ENCODE peak calls at places on chromosomes 2 and 18, in eight cellular contexts. One of them, this sample, is unnamed.

GRCh38 chr18:58391932-58392331 is 237.0 kb downstream of the ALPK2 start:
- DNase-seq in choroid plexus epithelial cell: no peak
- DNase-seq in activated CD8-positive, alpha-beta T cell treated with anti-CD3 and anti-CD28 coated beads for 36 hours: no peak
- DNase-seq in HFF-Myc: no peak
- DNase-seq in progenitor cell of endocrine pancreas: no peak
- DNase-seq in GM12865: no peak
- DNase-seq in esophagus squamous epithelium: no peak
- DNase-seq in CD4-positive, alpha-beta T cell: no peak
- DNase-seq in this sample: no peak

GRCh38 chr2:43852196-43852730 is 13.5 kb downstream of the ABCG8 start:
- DNase-seq in CD4-positive, alpha-beta T cell: no peak
- DNase-seq in GM12865: no peak
- DNase-seq in choroid plexus epithelial cell: no peak
- DNase-seq in activated CD8-positive, alpha-beta T cell treated with anti-CD3 and anti-CD28 coated beads for 36 hours: no peak
- DNase-seq in HFF-Myc: no peak
- DNase-seq in esophagus squamous epithelium: no peak
- DNase-seq in progenitor cell of endocrine pancreas: no peak
- DNase-seq in this sample: no peak

GRCh38 chr18:11862468-11863137 is 11.4 kb downstream of the CHMP1B start:
- DNase-seq in HFF-Myc: no peak
- DNase-seq in esophagus squamous epithelium: no peak
- DNase-seq in activated CD8-positive, alpha-beta T cell treated with anti-CD3 and anti-CD28 coated beads for 36 hours: no peak
- DNase-seq in progenitor cell of endocrine pancreas: no peak
- DNase-seq in CD4-positive, alpha-beta T cell: no peak
- DNase-seq in GM12865: no peak
- DNase-seq in choroid plexus epithelial cell: no peak
- DNase-seq in this sample: no peak

GRCh38 chr2:109648041-109648527 is 33.9 kb downstream of the SOWAHC start:
- DNase-seq in esophagus squamous epithelium: no peak
- DNase-seq in activated CD8-positive, alpha-beta T cell treated with anti-CD3 and anti-CD28 coated beads for 36 hours: no peak
- DNase-seq in choroid plexus epithelial cell: peak; percentile 35
- DNase-seq in GM12865: no peak
- DNase-seq in CD4-positive, alpha-beta T cell: no peak
- DNase-seq in progenitor cell of endocrine pancreas: no peak
- DNase-seq in HFF-Myc: no peak
- DNase-seq in this sample: no peak

GRCh38 chr18:7601249-7601620 is 34.1 kb downstream of the PTPRM start:
- DNase-seq in GM12865: no peak
- DNase-seq in choroid plexus epithelial cell: peak; percentile 84
- DNase-seq in progenitor cell of endocrine pancreas: no peak
- DNase-seq in HFF-Myc: peak; percentile 45
- DNase-seq in esophagus squamous epithelium: no peak
- DNase-seq in activated CD8-positive, alpha-beta T cell treated with anti-CD3 and anti-CD28 coated beads for 36 hours: no peak
- DNase-seq in CD4-positive, alpha-beta T cell: no peak
- DNase-seq in this sample: no peak

GRCh38 chr18:69898241-69898861 is 49.3 kb downstream of the CD226 start:
- DNase-seq in esophagus squamous epithelium: no peak
- DNase-seq in HFF-Myc: no peak
- DNase-seq in GM12865: peak; percentile 59
- DNase-seq in activated CD8-positive, alpha-beta T cell treated with anti-CD3 and anti-CD28 coated beads for 36 hours: peak; percentile 55
- DNase-seq in CD4-positive, alpha-beta T cell: no peak
- DNase-seq in progenitor cell of endocrine pancreas: no peak
- DNase-seq in choroid plexus epithelial cell: peak; percentile 41
- DNase-seq in this sample: peak; percentile 48

GRCh38 chr2:136916131-136916530 is 150.8 kb downstream of the THSD7B start:
- DNase-seq in progenitor cell of endocrine pancreas: no peak
- DNase-seq in choroid plexus epithelial cell: no peak
- DNase-seq in activated CD8-positive, alpha-beta T cell treated with anti-CD3 and anti-CD28 coated beads for 36 hours: no peak
- DNase-seq in CD4-positive, alpha-beta T cell: no peak
- DNase-seq in HFF-Myc: no peak
- DNase-seq in GM12865: no peak
- DNase-seq in esophagus squamous epithelium: no peak
- DNase-seq in this sample: no peak

GRCh38 chr2:219661955-219662395 is 34.5 kb downstream of the SLC4A3 start:
- DNase-seq in CD4-positive, alpha-beta T cell: no peak
- DNase-seq in choroid plexus epithelial cell: peak; percentile 54
- DNase-seq in esophagus squamous epithelium: no peak
- DNase-seq in progenitor cell of endocrine pancreas: no peak
- DNase-seq in activated CD8-positive, alpha-beta T cell treated with anti-CD3 and anti-CD28 coated beads for 36 hours: no peak
- DNase-seq in GM12865: peak; percentile 34
- DNase-seq in HFF-Myc: no peak
- DNase-seq in this sample: no peak

GRCh38 chr2:26609839-26610277 is 31.3 kb downstream of the CIB4 start:
- DNase-seq in activated CD8-positive, alpha-beta T cell treated with anti-CD3 and anti-CD28 coated beads for 36 hours: peak; percentile 28
- DNase-seq in CD4-positive, alpha-beta T cell: peak; percentile 8
- DNase-seq in HFF-Myc: no peak
- DNase-seq in progenitor cell of endocrine pancreas: no peak
- DNase-seq in GM12865: peak; percentile 6
- DNase-seq in choroid plexus epithelial cell: peak; percentile 10
- DNase-seq in esophagus squamous epithelium: no peak
- DNase-seq in this sample: no peak

GRCh38 chr2:1546901-1547300 is 133.6 kb downstream of the TPO start:
- DNase-seq in choroid plexus epithelial cell: no peak
- DNase-seq in HFF-Myc: no peak
- DNase-seq in progenitor cell of endocrine pancreas: no peak
- DNase-seq in GM12865: no peak
- DNase-seq in CD4-positive, alpha-beta T cell: no peak
- DNase-seq in esophagus squamous epithelium: no peak
- DNase-seq in activated CD8-positive, alpha-beta T cell treated with anti-CD3 and anti-CD28 coated beads for 36 hours: no peak
- DNase-seq in this sample: no peak
- TF ChIP-seq CTCF in choroid plexus epithelial cell: peak; percentile 21
- TF ChIP-seq CTCF in HFF-Myc: peak; percentile 28
- TF ChIP-seq CTCF in progenitor cell of endocrine pancreas: no peak
- TF ChIP-seq CTCF in GM12865: no peak
- TF ChIP-seq CTCF in CD4-positive, alpha-beta T cell: no peak
- TF ChIP-seq CTCF in esophagus squamous epithelium: no peak
- TF ChIP-seq CTCF in activated CD8-positive, alpha-beta T cell treated with anti-CD3 and anti-CD28 coated beads for 36 hours: peak; percentile 20
- TF ChIP-seq CTCF in this sample: no peak

GRCh38 chr18:35619468-35619867 is 37.9 kb downstream of the GALNT1 start:
- DNase-seq in esophagus squamous epithelium: no peak
- DNase-seq in progenitor cell of endocrine pancreas: no peak
- DNase-seq in choroid plexus epithelial cell: no peak
- DNase-seq in activated CD8-positive, alpha-beta T cell treated with anti-CD3 and anti-CD28 coated beads for 36 hours: no peak
- DNase-seq in HFF-Myc: no peak
- DNase-seq in CD4-positive, alpha-beta T cell: no peak
- DNase-seq in GM12865: no peak
- DNase-seq in this sample: no peak

GRCh38 chr18:35619941-35620340 is 38.4 kb downstream of the GALNT1 start:
- DNase-seq in choroid plexus epithelial cell: no peak
- DNase-seq in HFF-Myc: no peak
- DNase-seq in activated CD8-positive, alpha-beta T cell treated with anti-CD3 and anti-CD28 coated beads for 36 hours: no peak
- DNase-seq in progenitor cell of endocrine pancreas: no peak
- DNase-seq in CD4-positive, alpha-beta T cell: no peak
- DNase-seq in esophagus squamous epithelium: no peak
- DNase-seq in GM12865: no peak
- DNase-seq in this sample: no peak

GRCh38 chr18:35618289-35618688 is 36.7 kb downstream of the GALNT1 start:
- DNase-seq in GM12865: no peak
- DNase-seq in HFF-Myc: no peak
- DNase-seq in choroid plexus epithelial cell: no peak
- DNase-seq in CD4-positive, alpha-beta T cell: no peak
- DNase-seq in esophagus squamous epithelium: no peak
- DNase-seq in progenitor cell of endocrine pancreas: no peak
- DNase-seq in activated CD8-positive, alpha-beta T cell treated with anti-CD3 and anti-CD28 coated beads for 36 hours: no peak
- DNase-seq in this sample: no peak

GRCh38 chr18:35618703-35619102 is 37.2 kb downstream of the GALNT1 start:
- DNase-seq in choroid plexus epithelial cell: peak; percentile 36
- DNase-seq in activated CD8-positive, alpha-beta T cell treated with anti-CD3 and anti-CD28 coated beads for 36 hours: no peak
- DNase-seq in HFF-Myc: no peak
- DNase-seq in progenitor cell of endocrine pancreas: no peak
- DNase-seq in CD4-positive, alpha-beta T cell: no peak
- DNase-seq in esophagus squamous epithelium: no peak
- DNase-seq in GM12865: no peak
- DNase-seq in this sample: no peak

GRCh38 chr18:35620765-35621164 is 39.2 kb downstream of the GALNT1 start:
- DNase-seq in GM12865: no peak
- DNase-seq in HFF-Myc: no peak
- DNase-seq in esophagus squamous epithelium: no peak
- DNase-seq in choroid plexus epithelial cell: no peak
- DNase-seq in progenitor cell of endocrine pancreas: no peak
- DNase-seq in activated CD8-positive, alpha-beta T cell treated with anti-CD3 and anti-CD28 coated beads for 36 hours: no peak
- DNase-seq in CD4-positive, alpha-beta T cell: no peak
- DNase-seq in this sample: no peak
- TF ChIP-seq CTCF in GM12865: no peak
- TF ChIP-seq CTCF in HFF-Myc: no peak
- TF ChIP-seq CTCF in esophagus squamous epithelium: no peak
- TF ChIP-seq CTCF in choroid plexus epithelial cell: no peak
- TF ChIP-seq CTCF in progenitor cell of endocrine pancreas: no peak
- TF ChIP-seq CTCF in activated CD8-positive, alpha-beta T cell treated with anti-CD3 and anti-CD28 coated beads for 36 hours: no peak
- TF ChIP-seq CTCF in CD4-positive, alpha-beta T cell: no peak
- TF ChIP-seq CTCF in this sample: no peak

GRCh38 chr2:24830351-24830750 is 37.1 kb downstream of the CENPO start:
- DNase-seq in progenitor cell of endocrine pancreas: no peak
- DNase-seq in CD4-positive, alpha-beta T cell: no peak
- DNase-seq in esophagus squamous epithelium: no peak
- DNase-seq in GM12865: no peak
- DNase-seq in choroid plexus epithelial cell: peak; percentile 73
- DNase-seq in activated CD8-positive, alpha-beta T cell treated with anti-CD3 and anti-CD28 coated beads for 36 hours: no peak
- DNase-seq in HFF-Myc: no peak
- DNase-seq in this sample: peak; percentile 19
- TF ChIP-seq CTCF in progenitor cell of endocrine pancreas: no peak
- TF ChIP-seq CTCF in CD4-positive, alpha-beta T cell: no peak
- TF ChIP-seq CTCF in esophagus squamous epithelium: no peak
- TF ChIP-seq CTCF in GM12865: no peak
- TF ChIP-seq CTCF in choroid plexus epithelial cell: peak; percentile 66
- TF ChIP-seq CTCF in activated CD8-positive, alpha-beta T cell treated with anti-CD3 and anti-CD28 coated beads for 36 hours: no peak
- TF ChIP-seq CTCF in HFF-Myc: no peak
- TF ChIP-seq CTCF in this sample: no peak

DNA sequence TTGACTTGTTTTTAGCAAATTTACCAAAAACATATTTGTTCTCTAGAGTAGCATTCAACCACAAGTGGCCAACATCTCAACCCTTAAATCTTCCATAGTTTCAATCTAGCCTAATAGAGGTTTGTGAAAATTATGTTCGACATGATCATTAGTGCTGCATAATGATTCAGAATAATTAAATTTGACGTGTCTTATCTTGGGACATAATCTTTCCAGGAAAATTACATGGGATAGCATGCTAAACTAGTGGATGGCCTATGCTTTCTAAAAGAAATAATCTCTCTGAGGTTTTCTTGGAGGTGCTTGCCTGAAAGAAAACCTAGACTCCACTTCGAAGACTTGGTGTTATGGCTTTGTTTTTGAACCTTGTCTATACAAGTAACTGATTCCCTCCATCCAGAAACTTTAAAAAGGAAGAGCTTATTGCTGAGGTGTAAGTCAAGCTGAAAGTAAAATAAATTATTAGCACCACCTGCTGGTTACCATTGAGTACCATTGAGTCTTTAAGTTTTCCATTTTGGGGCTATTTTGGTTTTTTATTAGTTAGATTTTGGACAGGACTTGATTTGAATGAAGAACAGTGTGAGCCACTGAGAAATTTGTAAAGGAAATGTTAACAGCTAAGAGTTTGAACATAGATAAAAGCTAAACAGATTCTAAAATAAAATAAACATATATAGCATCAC is 32.7 kb downstream of the COX7A2L start:
- DNase-seq in CD4-positive, alpha-beta T cell: no peak
- DNase-seq in GM12865: peak; percentile 34
- DNase-seq in choroid plexus epithelial cell: peak; percentile 73
- DNase-seq in esophagus squamous epithelium: no peak
- DNase-seq in activated CD8-positive, alpha-beta T cell treated with anti-CD3 and anti-CD28 coated beads for 36 hours: no peak
- DNase-seq in progenitor cell of endocrine pancreas: no peak
- DNase-seq in HFF-Myc: no peak
- DNase-seq in this sample: peak; percentile 28
- TF ChIP-seq CTCF in CD4-positive, alpha-beta T cell: peak; percentile 51
- TF ChIP-seq CTCF in GM12865: peak; percentile 33
- TF ChIP-seq CTCF in choroid plexus epithelial cell: peak; percentile 56
- TF ChIP-seq CTCF in esophagus squamous epithelium: peak; percentile 49
- TF ChIP-seq CTCF in activated CD8-positive, alpha-beta T cell treated with anti-CD3 and anti-CD28 coated beads for 36 hours: peak; percentile 67
- TF ChIP-seq CTCF in progenitor cell of endocrine pancreas: peak; percentile 51
- TF ChIP-seq CTCF in HFF-Myc: peak; percentile 14
- TF ChIP-seq CTCF in this sample: peak; percentile 35

DNA sequence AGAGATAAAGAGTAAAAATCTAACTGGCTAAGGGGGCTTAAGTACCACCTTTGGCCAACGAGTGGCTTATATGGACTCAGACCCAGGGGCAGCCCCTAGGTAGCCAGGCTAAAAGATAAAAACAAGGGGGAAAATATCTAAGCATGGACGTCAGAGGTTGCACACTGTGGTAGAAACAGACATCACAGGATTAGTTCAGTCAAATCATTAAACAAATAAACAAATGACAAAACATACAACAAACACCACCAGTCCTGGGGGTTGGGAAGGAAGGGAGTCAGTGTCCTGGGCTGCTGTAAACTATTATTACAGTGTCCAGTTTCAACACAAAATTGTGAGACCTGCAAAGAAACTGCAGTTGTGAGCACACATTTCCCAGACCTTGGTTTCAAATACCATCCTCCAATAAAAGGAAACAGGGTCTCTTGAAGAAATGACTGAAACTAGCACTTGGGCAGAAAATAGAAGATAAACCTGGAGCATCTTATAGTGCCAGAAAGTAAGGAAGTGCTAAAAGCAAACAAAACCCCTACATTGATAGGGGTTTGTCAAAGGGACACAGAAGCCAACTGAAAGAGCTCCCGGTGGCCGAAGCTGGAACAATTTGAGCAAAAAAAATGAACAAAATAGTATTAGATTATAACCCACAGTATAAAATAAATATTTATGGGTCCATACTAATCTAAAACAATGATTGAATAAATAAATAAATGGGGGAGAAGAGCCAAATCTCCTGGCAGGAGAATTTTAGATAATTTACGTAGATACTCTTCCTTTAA is 154.8 kb upstream of the KLF7 start:
- DNase-seq in choroid plexus epithelial cell: peak; percentile 57
- DNase-seq in CD4-positive, alpha-beta T cell: no peak
- DNase-seq in esophagus squamous epithelium: no peak
- DNase-seq in activated CD8-positive, alpha-beta T cell treated with anti-CD3 and anti-CD28 coated beads for 36 hours: no peak
- DNase-seq in GM12865: no peak
- DNase-seq in HFF-Myc: no peak
- DNase-seq in progenitor cell of endocrine pancreas: no peak
- DNase-seq in this sample: no peak
- TF ChIP-seq CTCF in choroid plexus epithelial cell: peak; percentile 14
- TF ChIP-seq CTCF in CD4-positive, alpha-beta T cell: no peak
- TF ChIP-seq CTCF in esophagus squamous epithelium: no peak
- TF ChIP-seq CTCF in activated CD8-positive, alpha-beta T cell treated with anti-CD3 and anti-CD28 coated beads for 36 hours: no peak
- TF ChIP-seq CTCF in GM12865: no peak
- TF ChIP-seq CTCF in HFF-Myc: no peak
- TF ChIP-seq CTCF in progenitor cell of endocrine pancreas: no peak
- TF ChIP-seq CTCF in this sample: no peak